ENCODE peak calls at places on chromosomes 6 and 20, in seven cellular contexts. I is transverse colon; K is CD8-positive, alpha-beta T cell; G is AG09319; E is T-cell; O is T-helper 9 cell; P is lower lobe of right lung. C is an unnamed sample.

GRCh38 chr6:9126845-9127560 is 691.7 kb upstream of the SLC35B3 start:
- DNase-seq in E (no peak), G (no peak), K (no peak), P (no peak), I (no peak), O (no peak), C (no peak)

GRCh38 chr6:161569071-161569470 is 295.2 kb upstream of the AGPAT4 start:
- DNase-seq in E (no peak), I (no peak), P (no peak), K (no peak), O (no peak), G (no peak), C (no peak)

GRCh38 chr6:159451051-159451450 is 242.0 kb downstream of the SOD2 start:
- DNase-seq in E (no peak), O (no peak), K (no peak), I (no peak), P (no peak), G (no peak), C (no peak)

GRCh38 chr6:42147138-42147562 is 4.7 kb upstream of the C6orf132 start:
- DNase-seq in E (no peak), I (peak; percentile 38), O (no peak), K (no peak), G (no peak), P (no peak), C (peak; percentile 66)

GRCh38 chr6:29603930-29604329 is 19.0 kb downstream of the OR2H2 start:
- DNase-seq in G (no peak), O (no peak), I (no peak), P (no peak), E (no peak), K (no peak), C (no peak)

GRCh38 chr6:132246632-132247270 is 154.5 kb downstream of the MOXD1 start:
- DNase-seq in K (no peak), O (no peak), I (no peak), G (no peak), P (no peak), E (no peak), C (no peak)

GRCh38 chr20:60117040-60117439 is 158.8 kb downstream of the CDH26 start:
- DNase-seq in I (no peak), G (no peak), O (no peak), P (no peak), K (no peak), E (no peak), C (no peak)

GRCh38 chr20:46200582-46201570 is 82.8 kb downstream of the CD40 start:
- DNase-seq in K (no peak), P (no peak), G (no peak), E (no peak), O (no peak), I (no peak), C (no peak)

GRCh38 chr6:46221221-46221793 is 50.5 kb upstream of the ENPP5 start:
- DNase-seq in I (no peak), K (no peak), E (no peak), P (no peak), O (no peak), G (peak; percentile 3), C (no peak)

GRCh38 chr6:5159162-5159561 is 74.0 kb downstream of the PPP1R3G start:
- DNase-seq in E (no peak), P (no peak), G (no peak), O (no peak), K (no peak), I (no peak), C (no peak)

GRCh38 chr6:4112366-4112765 is 23.0 kb downstream of the ECI2 start:
- DNase-seq in K (no peak), O (no peak), E (no peak), I (no peak), P (no peak), G (no peak), C (no peak)

GRCh38 chr20:58131581-58132142 is 96.8 kb downstream of the ANKRD60 start:
- DNase-seq in I (no peak), K (no peak), O (no peak), P (no peak), G (no peak), E (no peak), C (no peak)

GRCh38 chr6:161422710-161423109 is 148.8 kb upstream of the AGPAT4 start:
- DNase-seq in O (no peak), I (no peak), P (no peak), G (no peak), K (no peak), E (no peak), C (no peak)

GRCh38 chr6:31397901-31398300 is 5.5 kb upstream of the MICA start:
- DNase-seq in K (no peak), G (no peak), P (no peak), O (no peak), E (no peak), I (no peak), C (no peak)

GRCh38 chr6:75830959-75831885 is 82.2 kb downstream of the MYO6 start:
- DNase-seq in K (no peak), E (no peak), P (no peak), I (no peak), G (no peak), O (no peak), C (no peak)

GRCh38 chr6:109167557-109167956 is 72.2 kb downstream of the CEP57L1 start:
- DNase-seq in K (no peak), G (no peak), E (no peak), O (no peak), I (no peak), P (no peak), C (no peak)

GRCh38 chr6:64249129-64249528 is 613.5 kb downstream of the PHF3 start:
- DNase-seq in E (no peak), P (no peak), G (no peak), I (no peak), O (no peak), K (no peak), C (no peak)

GRCh38 chr20:37929366-37930014 is 26.6 kb downstream of the VSTM2L start:
- DNase-seq in I (no peak), E (no peak), P (no peak), G (no peak), O (no peak), K (no peak), C (no peak)

GRCh38 chr20:49892260-49893216 is 22.8 kb downstream of the SPATA2 start:
- DNase-seq in O (no peak), E (no peak), I (no peak), P (peak; percentile 32), K (no peak), G (no peak), C (no peak)

GRCh38 chr6:110703010-110703905 is 112.0 kb downstream of the CDK19 start:
- DNase-seq in K (no peak), G (peak; percentile 7), O (no peak), I (no peak), E (no peak), P (no peak), C (no peak)

GRCh38 chr20:55424968-55425367 is 580.4 kb downstream of the CBLN4 start:
- DNase-seq in G (no peak), E (no peak), I (no peak), P (no peak), O (no peak), K (no peak), C (no peak)

GRCh38 chr20:44016525-44016924 is 101.9 kb downstream of the TOX2 start:
- DNase-seq in O (no peak), E (no peak), G (no peak), I (no peak), K (no peak), P (no peak), C (no peak)

GRCh38 chr6:14729186-14729871 is 516.5 kb upstream of the JARID2 start:
- DNase-seq in E (no peak), K (no peak), G (no peak), I (no peak), O (no peak), P (no peak), C (no peak)

GRCh38 chr6:139644821-139645220 is 270.4 kb upstream of the CITED2 start:
- DNase-seq in G (no peak), O (no peak), E (no peak), P (no peak), K (no peak), I (no peak), C (no peak)

GRCh38 chr6:81997091-81997926 is 244.8 kb upstream of the TENT5A start:
- DNase-seq in I (no peak), K (no peak), E (no peak), P (no peak), G (no peak), O (no peak), C (no peak)

GRCh38 chr6:47079638-47080037 is 37.5 kb upstream of the ADGRF1 start:
- DNase-seq in K (no peak), E (no peak), P (no peak), G (no peak), O (no peak), I (no peak), C (no peak)

GRCh38 chr20:57782631-57783041 is 72.8 kb upstream of the PMEPA1 start:
- DNase-seq in K (no peak), E (no peak), G (no peak), O (no peak), I (no peak), P (no peak), C (no peak)